ENCODE peak calls at places on chromosomes 16 and 17, in ten cellular contexts. One of them, this sample, is unnamed.

GRCh38 chr17:22507823-22508222 is 815.5 kb downstream of the KCNJ18 start:
- DNase-seq in head of caudate nucleus: no peak
- DNase-seq in M059J: no peak
- DNase-seq in NCI-H1930: peak
- DNase-seq in stimulated activated CD8-positive, alpha-beta memory T cell treated with anti-CD3 and anti-CD28 coated beads, Interleukin-2, amount 100 ng/mL, for 1 hour: no peak
- DNase-seq in SK-N-DZ: no peak
- DNase-seq in BJ: no peak
- DNase-seq in activated naive CD4-positive, alpha-beta T cell: no peak
- DNase-seq in ACHN: peak
- DNase-seq in EH: no peak
- DNase-seq in this sample: no peak

GRCh38 chr17:5708344-5708743 is 124.0 kb upstream of the NLRP1 start:
- DNase-seq in head of caudate nucleus: no peak
- DNase-seq in M059J: no peak
- DNase-seq in NCI-H1930: no peak
- DNase-seq in stimulated activated CD8-positive, alpha-beta memory T cell treated with anti-CD3 and anti-CD28 coated beads, Interleukin-2, amount 100 ng/mL, for 1 hour: no peak
- DNase-seq in SK-N-DZ: no peak
- DNase-seq in BJ: no peak
- DNase-seq in activated naive CD4-positive, alpha-beta T cell: no peak
- DNase-seq in ACHN: no peak
- DNase-seq in EH: no peak
- DNase-seq in this sample: no peak

GRCh38 chr16:24800586-24800985 is 45.2 kb upstream of the SLC5A11 start:
- DNase-seq in head of caudate nucleus: no peak
- DNase-seq in M059J: peak
- DNase-seq in NCI-H1930: no peak
- DNase-seq in stimulated activated CD8-positive, alpha-beta memory T cell treated with anti-CD3 and anti-CD28 coated beads, Interleukin-2, amount 100 ng/mL, for 1 hour: no peak
- DNase-seq in SK-N-DZ: no peak
- DNase-seq in BJ: no peak
- DNase-seq in activated naive CD4-positive, alpha-beta T cell: no peak
- DNase-seq in ACHN: peak
- DNase-seq in EH: peak
- DNase-seq in this sample: no peak

GRCh38 chr17:39928868-39929651 is 1.5 kb downstream of the LRRC3C start:
- DNase-seq in head of caudate nucleus: no peak
- DNase-seq in M059J: peak
- DNase-seq in NCI-H1930: no peak
- DNase-seq in stimulated activated CD8-positive, alpha-beta memory T cell treated with anti-CD3 and anti-CD28 coated beads, Interleukin-2, amount 100 ng/mL, for 1 hour: no peak
- DNase-seq in SK-N-DZ: no peak
- DNase-seq in BJ: peak
- DNase-seq in activated naive CD4-positive, alpha-beta T cell: no peak
- DNase-seq in ACHN: peak
- DNase-seq in EH: peak
- DNase-seq in this sample: no peak

GRCh38 chr16:64280317-64280716 is 841.5 kb downstream of the CDH11 start:
- DNase-seq in head of caudate nucleus: no peak
- DNase-seq in M059J: no peak
- DNase-seq in NCI-H1930: no peak
- DNase-seq in stimulated activated CD8-positive, alpha-beta memory T cell treated with anti-CD3 and anti-CD28 coated beads, Interleukin-2, amount 100 ng/mL, for 1 hour: no peak
- DNase-seq in SK-N-DZ: no peak
- DNase-seq in BJ: no peak
- DNase-seq in activated naive CD4-positive, alpha-beta T cell: no peak
- DNase-seq in ACHN: no peak
- DNase-seq in EH: no peak
- DNase-seq in this sample: no peak

GRCh38 chr17:38867179-38867994 is 2.5 kb upstream of the LASP1 start:
- DNase-seq in head of caudate nucleus: peak
- DNase-seq in M059J: peak
- DNase-seq in NCI-H1930: peak
- DNase-seq in stimulated activated CD8-positive, alpha-beta memory T cell treated with anti-CD3 and anti-CD28 coated beads, Interleukin-2, amount 100 ng/mL, for 1 hour: peak
- DNase-seq in SK-N-DZ: peak
- DNase-seq in BJ: no peak
- DNase-seq in activated naive CD4-positive, alpha-beta T cell: no peak
- DNase-seq in ACHN: peak
- DNase-seq in EH: peak
- DNase-seq in this sample: peak

GRCh38 chr17:64091571-64091970 is 38.4 kb downstream of the ERN1 start:
- DNase-seq in head of caudate nucleus: no peak
- DNase-seq in M059J: no peak
- DNase-seq in NCI-H1930: no peak
- DNase-seq in stimulated activated CD8-positive, alpha-beta memory T cell treated with anti-CD3 and anti-CD28 coated beads, Interleukin-2, amount 100 ng/mL, for 1 hour: no peak
- DNase-seq in SK-N-DZ: no peak
- DNase-seq in BJ: no peak
- DNase-seq in activated naive CD4-positive, alpha-beta T cell: no peak
- DNase-seq in ACHN: no peak
- DNase-seq in EH: no peak
- DNase-seq in this sample: no peak

GRCh38 chr17:7572338-7572587 is 7.2 kb upstream of the CD68 start:
- DNase-seq in head of caudate nucleus: no peak
- DNase-seq in M059J: no peak
- DNase-seq in NCI-H1930: no peak
- DNase-seq in stimulated activated CD8-positive, alpha-beta memory T cell treated with anti-CD3 and anti-CD28 coated beads, Interleukin-2, amount 100 ng/mL, for 1 hour: no peak
- DNase-seq in SK-N-DZ: no peak
- DNase-seq in BJ: no peak
- DNase-seq in activated naive CD4-positive, alpha-beta T cell: no peak
- DNase-seq in ACHN: no peak
- DNase-seq in EH: no peak
- DNase-seq in this sample: no peak

GRCh38 chr17:76232342-76232741 is 8.0 kb downstream of the RNF157 start:
- DNase-seq in head of caudate nucleus: no peak
- DNase-seq in M059J: peak
- DNase-seq in NCI-H1930: no peak
- DNase-seq in stimulated activated CD8-positive, alpha-beta memory T cell treated with anti-CD3 and anti-CD28 coated beads, Interleukin-2, amount 100 ng/mL, for 1 hour: no peak
- DNase-seq in SK-N-DZ: no peak
- DNase-seq in BJ: peak
- DNase-seq in activated naive CD4-positive, alpha-beta T cell: no peak
- DNase-seq in ACHN: no peak
- DNase-seq in EH: peak
- DNase-seq in this sample: no peak

GRCh38 chr16:77437859-77438258 is 3.0 kb upstream of the ADAMTS18 start:
- DNase-seq in head of caudate nucleus: no peak
- DNase-seq in M059J: peak
- DNase-seq in NCI-H1930: no peak
- DNase-seq in stimulated activated CD8-positive, alpha-beta memory T cell treated with anti-CD3 and anti-CD28 coated beads, Interleukin-2, amount 100 ng/mL, for 1 hour: no peak
- DNase-seq in SK-N-DZ: no peak
- DNase-seq in BJ: no peak
- DNase-seq in activated naive CD4-positive, alpha-beta T cell: no peak
- DNase-seq in ACHN: peak
- DNase-seq in EH: peak
- DNase-seq in this sample: peak

GRCh38 chr17:46030752-46031151 is 31.7 kb downstream of the STH start:
- DNase-seq in head of caudate nucleus: no peak
- DNase-seq in M059J: no peak
- DNase-seq in NCI-H1930: no peak
- DNase-seq in stimulated activated CD8-positive, alpha-beta memory T cell treated with anti-CD3 and anti-CD28 coated beads, Interleukin-2, amount 100 ng/mL, for 1 hour: no peak
- DNase-seq in SK-N-DZ: no peak
- DNase-seq in BJ: no peak
- DNase-seq in activated naive CD4-positive, alpha-beta T cell: no peak
- DNase-seq in ACHN: no peak
- DNase-seq in EH: no peak
- DNase-seq in this sample: no peak